ENCODE peak calls at places on chromosome 10, in ten cellular contexts. One of them, this sample, is unnamed. For H3K4me1, the result is how much of the 10 kb centered on the place peaks cover.

GRCh38 chr10:59091239-59091638 is 85.2 kb upstream of the PHYHIPL start:
- DNase-seq in right atrium auricular region: no peak
- DNase-seq in heart right ventricle: no peak
- DNase-seq in OCI-LY7: no peak
- DNase-seq in heart left ventricle: no peak
- DNase-seq in GM23338: no peak
- DNase-seq in A549: no peak
- DNase-seq in mesendoderm: no peak
- DNase-seq in left ventricle myocardium inferior: no peak
- DNase-seq in body of pancreas: no peak
- DNase-seq in this sample: no peak

GRCh38 chr10:119022846-119023552 is 6.5 kb upstream of the NANOS1 start:
- DNase-seq in right atrium auricular region: no peak
- DNase-seq in heart right ventricle: no peak
- DNase-seq in OCI-LY7: no peak
- DNase-seq in heart left ventricle: no peak
- DNase-seq in GM23338: peak
- DNase-seq in A549: no peak
- DNase-seq in mesendoderm: peak
- DNase-seq in left ventricle myocardium inferior: no peak
- DNase-seq in body of pancreas: no peak
- DNase-seq in this sample: no peak

GRCh38 chr10:130076681-130077080 is 33.9 kb downstream of the C10orf143 start:
- DNase-seq in right atrium auricular region: no peak
- DNase-seq in heart right ventricle: no peak
- DNase-seq in OCI-LY7: no peak
- DNase-seq in heart left ventricle: no peak
- DNase-seq in GM23338: no peak
- DNase-seq in A549: no peak
- DNase-seq in mesendoderm: no peak
- DNase-seq in left ventricle myocardium inferior: no peak
- DNase-seq in body of pancreas: no peak
- DNase-seq in this sample: no peak

GRCh38 chr10:69728335-69728861 is 73.3 kb upstream of the COL13A1 start:
- DNase-seq in right atrium auricular region: no peak
- DNase-seq in heart right ventricle: no peak
- DNase-seq in OCI-LY7: no peak
- DNase-seq in heart left ventricle: peak
- DNase-seq in GM23338: no peak
- DNase-seq in A549: no peak
- DNase-seq in mesendoderm: peak
- DNase-seq in left ventricle myocardium inferior: no peak
- DNase-seq in body of pancreas: no peak
- DNase-seq in this sample: no peak

GRCh38 chr10:102629661-102630614 is 14.3 kb upstream of the TRIM8 start:
- DNase-seq in right atrium auricular region: no peak
- DNase-seq in heart right ventricle: no peak
- DNase-seq in OCI-LY7: no peak
- DNase-seq in heart left ventricle: no peak
- DNase-seq in GM23338: peak
- DNase-seq in A549: no peak
- DNase-seq in mesendoderm: peak
- DNase-seq in left ventricle myocardium inferior: no peak
- DNase-seq in body of pancreas: no peak
- DNase-seq in this sample: peak

GRCh38 chr10:58350023-58350422 is 15.2 kb downstream of the UBE2D1 start:
- DNase-seq in right atrium auricular region: no peak
- DNase-seq in heart right ventricle: no peak
- DNase-seq in OCI-LY7: no peak
- DNase-seq in heart left ventricle: no peak
- DNase-seq in GM23338: no peak
- DNase-seq in A549: no peak
- DNase-seq in mesendoderm: no peak
- DNase-seq in left ventricle myocardium inferior: no peak
- DNase-seq in body of pancreas: no peak
- DNase-seq in this sample: no peak

GRCh38 chr10:71349401-71349800 is 30.3 kb downstream of the SLC29A3 start:
- DNase-seq in right atrium auricular region: no peak
- DNase-seq in heart right ventricle: no peak
- DNase-seq in OCI-LY7: no peak
- DNase-seq in heart left ventricle: no peak
- DNase-seq in GM23338: no peak
- DNase-seq in A549: no peak
- DNase-seq in mesendoderm: peak
- DNase-seq in left ventricle myocardium inferior: no peak
- DNase-seq in body of pancreas: no peak
- DNase-seq in this sample: no peak

GRCh38 chr10:49177391-49178355 is 10.5 kb downstream of the TMEM273 start:
- DNase-seq in right atrium auricular region: peak
- DNase-seq in heart right ventricle: peak
- DNase-seq in OCI-LY7: no peak
- DNase-seq in heart left ventricle: peak
- DNase-seq in GM23338: no peak
- DNase-seq in A549: peak
- DNase-seq in mesendoderm: no peak
- DNase-seq in left ventricle myocardium inferior: peak
- DNase-seq in body of pancreas: no peak
- DNase-seq in this sample: no peak

GRCh38 chr10:37473906-37474305 is 348.5 kb downstream of the ANKRD30A start:
- DNase-seq in right atrium auricular region: peak
- DNase-seq in heart right ventricle: no peak
- DNase-seq in OCI-LY7: no peak
- DNase-seq in heart left ventricle: no peak
- DNase-seq in GM23338: no peak
- DNase-seq in A549: no peak
- DNase-seq in mesendoderm: no peak
- DNase-seq in left ventricle myocardium inferior: no peak
- DNase-seq in body of pancreas: no peak
- DNase-seq in this sample: no peak

GRCh38 chr10:79904671-79905321 is 44.1 kb downstream of the SFTPD start:
- DNase-seq in right atrium auricular region: peak
- DNase-seq in heart right ventricle: peak
- DNase-seq in OCI-LY7: no peak
- DNase-seq in heart left ventricle: peak
- DNase-seq in GM23338: peak
- DNase-seq in A549: no peak
- DNase-seq in mesendoderm: peak
- DNase-seq in left ventricle myocardium inferior: peak
- DNase-seq in body of pancreas: peak
- DNase-seq in this sample: peak

GRCh38 chr10:22345301-22346086 is at the start of gene SPAG6:
- DNase-seq in right atrium auricular region: no peak
- DNase-seq in heart right ventricle: peak
- DNase-seq in OCI-LY7: no peak
- DNase-seq in heart left ventricle: peak
- DNase-seq in GM23338: peak
- DNase-seq in A549: no peak
- DNase-seq in mesendoderm: peak
- DNase-seq in left ventricle myocardium inferior: peak
- DNase-seq in body of pancreas: peak
- DNase-seq in this sample: peak

GRCh38 chr10:73867126-73867807 is 7.1 kb downstream of the CAMK2G start:
- DNase-seq in right atrium auricular region: no peak
- DNase-seq in heart right ventricle: no peak
- DNase-seq in OCI-LY7: no peak
- DNase-seq in heart left ventricle: no peak
- DNase-seq in GM23338: peak
- DNase-seq in A549: no peak
- DNase-seq in mesendoderm: no peak
- DNase-seq in left ventricle myocardium inferior: no peak
- DNase-seq in body of pancreas: no peak
- DNase-seq in this sample: peak

GRCh38 chr10:70920519-70920918 is 32.2 kb upstream of the PCBD1 start:
- DNase-seq in right atrium auricular region: no peak
- DNase-seq in heart right ventricle: no peak
- DNase-seq in OCI-LY7: no peak
- DNase-seq in heart left ventricle: no peak
- DNase-seq in GM23338: no peak
- DNase-seq in A549: no peak
- DNase-seq in mesendoderm: no peak
- DNase-seq in left ventricle myocardium inferior: no peak
- DNase-seq in body of pancreas: peak
- DNase-seq in this sample: no peak

GRCh38 chr10:89207801-89208551 is 859 bp upstream of the CH25H start:
- DNase-seq in right atrium auricular region: peak
- DNase-seq in heart right ventricle: peak
- DNase-seq in OCI-LY7: no peak
- DNase-seq in heart left ventricle: peak
- DNase-seq in GM23338: peak
- DNase-seq in A549: peak
- DNase-seq in mesendoderm: peak
- DNase-seq in left ventricle myocardium inferior: peak
- DNase-seq in body of pancreas: peak
- DNase-seq in this sample: peak

GRCh38 chr10:85317827-85318226 is 989.4 kb downstream of the CCSER2 start:
- DNase-seq in right atrium auricular region: no peak
- DNase-seq in heart right ventricle: no peak
- DNase-seq in OCI-LY7: no peak
- DNase-seq in heart left ventricle: no peak
- DNase-seq in GM23338: peak
- DNase-seq in A549: no peak
- DNase-seq in mesendoderm: peak
- DNase-seq in left ventricle myocardium inferior: no peak
- DNase-seq in body of pancreas: no peak
- DNase-seq in this sample: no peak
- H3K4me1 ChIP-seq in right atrium auricular region: under half
- H3K4me1 ChIP-seq in heart right ventricle: under half
- H3K4me1 ChIP-seq in OCI-LY7: under half
- H3K4me1 ChIP-seq in heart left ventricle: under half
- H3K4me1 ChIP-seq in GM23338: under half
- H3K4me1 ChIP-seq in A549: under half
- H3K4me1 ChIP-seq in mesendoderm: under half
- H3K4me1 ChIP-seq in left ventricle myocardium inferior: under half
- H3K4me1 ChIP-seq in body of pancreas: under half
- H3K4me1 ChIP-seq in this sample: under half

GRCh38 chr10:76420725-76421124 is 989.3 kb downstream of the LRMDA start:
- DNase-seq in right atrium auricular region: no peak
- DNase-seq in heart right ventricle: no peak
- DNase-seq in OCI-LY7: no peak
- DNase-seq in heart left ventricle: no peak
- DNase-seq in GM23338: no peak
- DNase-seq in A549: no peak
- DNase-seq in mesendoderm: no peak
- DNase-seq in left ventricle myocardium inferior: no peak
- DNase-seq in body of pancreas: no peak
- DNase-seq in this sample: no peak
- H3K4me1 ChIP-seq in right atrium auricular region: under half
- H3K4me1 ChIP-seq in heart right ventricle: under half
- H3K4me1 ChIP-seq in OCI-LY7: under half
- H3K4me1 ChIP-seq in heart left ventricle: under half
- H3K4me1 ChIP-seq in GM23338: under half
- H3K4me1 ChIP-seq in A549: under half
- H3K4me1 ChIP-seq in mesendoderm: under half
- H3K4me1 ChIP-seq in left ventricle myocardium inferior: under half
- H3K4me1 ChIP-seq in body of pancreas: under half
- H3K4me1 ChIP-seq in this sample: under half

DNA sequence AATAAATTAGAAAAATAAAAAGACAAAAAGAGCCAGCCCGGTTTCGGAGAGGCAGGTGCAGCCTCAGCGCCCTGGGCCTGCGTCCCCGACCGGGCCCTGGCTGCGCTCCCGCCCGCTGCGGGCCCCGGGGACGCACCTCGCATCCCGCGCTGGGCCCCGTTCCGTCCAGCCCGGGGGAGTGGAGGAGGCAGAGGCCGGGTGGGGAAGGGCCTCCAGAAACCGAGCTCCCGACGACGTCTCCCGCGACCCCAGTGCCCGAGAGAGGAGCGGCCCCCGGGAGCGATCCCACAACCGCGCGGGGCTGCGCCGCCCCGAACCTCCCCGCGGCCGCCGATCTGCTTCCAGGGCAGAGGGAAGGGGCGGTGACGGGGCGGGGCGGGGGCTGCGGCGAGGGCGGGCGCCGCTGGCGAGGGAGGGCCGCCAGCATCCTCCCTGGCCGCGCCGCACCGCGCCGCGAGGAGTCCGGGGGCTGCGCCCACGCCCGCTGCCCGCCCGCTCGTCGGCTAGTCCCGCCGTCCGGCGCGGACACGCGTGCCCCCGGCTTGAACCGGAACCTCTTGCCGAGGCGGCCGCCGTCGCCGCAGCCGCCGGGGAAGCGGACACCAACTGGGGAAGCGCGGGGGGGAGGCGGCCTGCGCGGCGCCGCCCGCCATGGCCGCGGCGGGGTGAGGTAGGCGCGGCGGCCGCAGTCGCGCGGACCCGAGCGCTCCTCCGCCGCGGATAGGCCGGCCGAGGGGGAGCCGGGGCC is at the start of gene CCNY:
- DNase-seq in right atrium auricular region: no peak
- DNase-seq in heart right ventricle: peak
- DNase-seq in OCI-LY7: peak
- DNase-seq in heart left ventricle: peak
- DNase-seq in GM23338: peak
- DNase-seq in A549: peak
- DNase-seq in mesendoderm: peak
- DNase-seq in left ventricle myocardium inferior: peak
- DNase-seq in body of pancreas: peak
- DNase-seq in this sample: peak
- H3K4me1 ChIP-seq in right atrium auricular region: half or more
- H3K4me1 ChIP-seq in heart right ventricle: half or more
- H3K4me1 ChIP-seq in OCI-LY7: under half
- H3K4me1 ChIP-seq in heart left ventricle: half or more
- H3K4me1 ChIP-seq in GM23338: under half
- H3K4me1 ChIP-seq in A549: half or more
- H3K4me1 ChIP-seq in mesendoderm: under half
- H3K4me1 ChIP-seq in left ventricle myocardium inferior: half or more
- H3K4me1 ChIP-seq in body of pancreas: under half
- H3K4me1 ChIP-seq in this sample: half or more

GRCh38 chr10:63702107-63702506 is 180.9 kb downstream of the REEP3 start:
- DNase-seq in right atrium auricular region: no peak
- DNase-seq in heart right ventricle: no peak
- DNase-seq in OCI-LY7: no peak
- DNase-seq in heart left ventricle: no peak
- DNase-seq in GM23338: no peak
- DNase-seq in A549: no peak
- DNase-seq in mesendoderm: no peak
- DNase-seq in left ventricle myocardium inferior: no peak
- DNase-seq in body of pancreas: peak
- DNase-seq in this sample: no peak

GRCh38 chr10:63698815-63699205 is 177.6 kb downstream of the REEP3 start:
- DNase-seq in right atrium auricular region: no peak
- DNase-seq in heart right ventricle: no peak
- DNase-seq in OCI-LY7: no peak
- DNase-seq in heart left ventricle: no peak
- DNase-seq in GM23338: peak
- DNase-seq in A549: no peak
- DNase-seq in mesendoderm: no peak
- DNase-seq in left ventricle myocardium inferior: no peak
- DNase-seq in body of pancreas: no peak
- DNase-seq in this sample: no peak

GRCh38 chr10:63700209-63700934 is 179.2 kb downstream of the REEP3 start:
- DNase-seq in right atrium auricular region: peak
- DNase-seq in heart right ventricle: no peak
- DNase-seq in OCI-LY7: no peak
- DNase-seq in heart left ventricle: peak
- DNase-seq in GM23338: no peak
- DNase-seq in A549: peak
- DNase-seq in mesendoderm: no peak
- DNase-seq in left ventricle myocardium inferior: no peak
- DNase-seq in body of pancreas: peak
- DNase-seq in this sample: no peak

GRCh38 chr10:63699785-63700184 is 178.6 kb downstream of the REEP3 start:
- DNase-seq in right atrium auricular region: peak
- DNase-seq in heart right ventricle: no peak
- DNase-seq in OCI-LY7: no peak
- DNase-seq in heart left ventricle: peak
- DNase-seq in GM23338: no peak
- DNase-seq in A549: no peak
- DNase-seq in mesendoderm: no peak
- DNase-seq in left ventricle myocardium inferior: no peak
- DNase-seq in body of pancreas: peak
- DNase-seq in this sample: no peak

GRCh38 chr10:63700935-63701263 is 179.7 kb downstream of the REEP3 start:
- DNase-seq in right atrium auricular region: no peak
- DNase-seq in heart right ventricle: no peak
- DNase-seq in OCI-LY7: no peak
- DNase-seq in heart left ventricle: no peak
- DNase-seq in GM23338: no peak
- DNase-seq in A549: no peak
- DNase-seq in mesendoderm: no peak
- DNase-seq in left ventricle myocardium inferior: no peak
- DNase-seq in body of pancreas: no peak
- DNase-seq in this sample: no peak
- H3K4me1 ChIP-seq in right atrium auricular region: under half
- H3K4me1 ChIP-seq in heart right ventricle: under half
- H3K4me1 ChIP-seq in OCI-LY7: under half
- H3K4me1 ChIP-seq in heart left ventricle: under half
- H3K4me1 ChIP-seq in GM23338: under half
- H3K4me1 ChIP-seq in A549: under half
- H3K4me1 ChIP-seq in mesendoderm: under half
- H3K4me1 ChIP-seq in left ventricle myocardium inferior: under half
- H3K4me1 ChIP-seq in body of pancreas: half or more
- H3K4me1 ChIP-seq in this sample: under half

This sample was measured in sigmoid colon.